ENCODE peak calls at places on chromosome 6, in nine cellular contexts. U, G, F, Y, O, X, Z, V and C are unnamed samples.
A peak's percentile ranks its signal among the peaks of the same experiment; 100 is the strongest.

GRCh38 chr6:105120570-105120969 is 59.2 kb downstream of the POPDC3 start:
- DNase-seq in U (no peak), G (no peak), Y (no peak), F (no peak), Z (no peak), O (peak; percentile 68), V (no peak), X (no peak), C (no peak)

GRCh38 chr6:29841030-29841429 is 13.4 kb downstream of the HLA-G start:
- DNase-seq in G (no peak), V (no peak), O (no peak), Y (no peak), U (no peak), F (no peak), Z (no peak), X (no peak), C (no peak)

GRCh38 chr6:73657201-73657600 is 3.4 kb upstream of the SLC17A5 start:
- DNase-seq in U (no peak), O (no peak), Y (no peak), F (no peak), Z (no peak), G (no peak), V (no peak), X (peak; percentile 58), C (no peak)

GRCh38 chr6:129619579-129620233 is 90.3 kb downstream of the ARHGAP18 start:
- DNase-seq in U (no peak), X (no peak), F (no peak), Z (no peak), V (no peak), G (no peak), Y (no peak), O (no peak), C (no peak)

GRCh38 chr6:146855889-146856288 is 257.1 kb downstream of the ADGB start:
- DNase-seq in U (no peak), Z (no peak), V (no peak), G (no peak), Y (no peak), X (no peak), F (no peak), O (no peak), C (no peak)

GRCh38 chr6:136424450-136424849 is 125.8 kb downstream of the MAP7 start:
- DNase-seq in V (no peak), O (no peak), G (no peak), X (no peak), F (no peak), Z (no peak), Y (no peak), U (no peak), C (no peak)

GRCh38 chr6:23265270-23265669 is 695.9 kb downstream of the HDGFL1 start:
- DNase-seq in V (no peak), Y (no peak), X (no peak), F (no peak), U (no peak), Z (no peak), O (no peak), G (no peak), C (no peak)

GRCh38 chr6:11428895-11429294 is 108.7 kb upstream of the TMEM170B start:
- DNase-seq in O (peak; percentile 99), X (no peak), Y (peak; percentile 48), V (no peak), F (no peak), U (no peak), Z (no peak), G (peak; percentile 62), C (no peak)

GRCh38 chr6:1009041-1009440 is 302.9 kb upstream of the FOXQ1 start:
- DNase-seq in G (no peak), X (no peak), Y (no peak), Z (no peak), O (no peak), F (peak; percentile 72), V (no peak), U (no peak), C (no peak)

GRCh38 chr6:45415315-45415714 is 37.6 kb upstream of the SUPT3H start:
- DNase-seq in G (no peak), V (no peak), O (no peak), Z (no peak), F (no peak), U (no peak), Y (no peak), X (no peak), C (no peak)

GRCh38 chr6:34810936-34811632 is 19.2 kb downstream of the BLTP3A start:
- DNase-seq in Z (no peak), V (no peak), F (peak; percentile 68), G (no peak), Y (peak; percentile 67), U (no peak), O (peak; percentile 23), X (peak; percentile 69), C (no peak)

GRCh38 chr6:142013286-142013685 is 119.4 kb upstream of the GJE1 start:
- DNase-seq in Z (no peak), X (peak; percentile 12), G (peak; percentile 82), O (peak; percentile 91), Y (no peak), U (no peak), V (no peak), F (no peak), C (no peak)

GRCh38 chr6:41637179-41638001 is 878 bp upstream of the MDFI start:
- DNase-seq in Z (no peak), V (no peak), Y (no peak), F (no peak), O (no peak), U (no peak), G (no peak), X (no peak), C (no peak)